ENCODE peak calls at places on chromosome 18, in ten cellular contexts. One of them, this sample, is unnamed. For H3K9me3 and H3K4me1, the result is how much of the 10 kb centered on the place peaks cover.

GRCh38 chr18:74255022-74255658 is 36.6 kb downstream of the CYB5A start:
- DNase-seq in right cardiac atrium: no peak
- DNase-seq in adipocyte: no peak
- DNase-seq in body of pancreas: peak
- DNase-seq in keratinocyte: no peak
- DNase-seq in spleen: no peak
- DNase-seq in MM.1S: peak
- DNase-seq in pancreas: no peak
- DNase-seq in lung: no peak
- DNase-seq in fibroblast of lung: peak
- DNase-seq in this sample: peak

GRCh38 chr18:43970656-43971055 is 693.4 kb upstream of the SYT4 start:
- DNase-seq in right cardiac atrium: no peak
- DNase-seq in adipocyte: peak
- DNase-seq in body of pancreas: no peak
- DNase-seq in keratinocyte: no peak
- DNase-seq in spleen: no peak
- DNase-seq in MM.1S: no peak
- DNase-seq in pancreas: no peak
- DNase-seq in lung: no peak
- DNase-seq in fibroblast of lung: peak
- DNase-seq in this sample: no peak

GRCh38 chr18:76699923-76700322 is 122.4 kb upstream of the ZNF236 start:
- DNase-seq in right cardiac atrium: no peak
- DNase-seq in adipocyte: no peak
- DNase-seq in body of pancreas: no peak
- DNase-seq in keratinocyte: no peak
- DNase-seq in spleen: no peak
- DNase-seq in MM.1S: no peak
- DNase-seq in pancreas: no peak
- DNase-seq in lung: no peak
- DNase-seq in fibroblast of lung: peak
- DNase-seq in this sample: no peak

GRCh38 chr18:77124452-77124922 is 8.1 kb downstream of the MBP start:
- DNase-seq in right cardiac atrium: no peak
- DNase-seq in adipocyte: no peak
- DNase-seq in body of pancreas: no peak
- DNase-seq in keratinocyte: no peak
- DNase-seq in spleen: peak
- DNase-seq in MM.1S: no peak
- DNase-seq in pancreas: no peak
- DNase-seq in lung: no peak
- DNase-seq in fibroblast of lung: peak
- DNase-seq in this sample: peak

GRCh38 chr18:449374-449773 is 51.1 kb downstream of the COLEC12 start:
- DNase-seq in right cardiac atrium: peak
- DNase-seq in adipocyte: no peak
- DNase-seq in body of pancreas: peak
- DNase-seq in keratinocyte: no peak
- DNase-seq in spleen: no peak
- DNase-seq in MM.1S: no peak
- DNase-seq in pancreas: peak
- DNase-seq in lung: peak
- DNase-seq in fibroblast of lung: no peak
- DNase-seq in this sample: no peak

GRCh38 chr18:45237639-45238038 is 377.6 kb upstream of the SLC14A2 start:
- DNase-seq in right cardiac atrium: no peak
- DNase-seq in adipocyte: no peak
- DNase-seq in body of pancreas: no peak
- DNase-seq in keratinocyte: no peak
- DNase-seq in spleen: no peak
- DNase-seq in MM.1S: no peak
- DNase-seq in pancreas: no peak
- DNase-seq in lung: no peak
- DNase-seq in fibroblast of lung: no peak
- DNase-seq in this sample: no peak

GRCh38 chr18:9531791-9532410 is 56.6 kb downstream of the RALBP1 start:
- DNase-seq in right cardiac atrium: no peak
- DNase-seq in adipocyte: no peak
- DNase-seq in body of pancreas: no peak
- DNase-seq in keratinocyte: no peak
- DNase-seq in spleen: no peak
- DNase-seq in MM.1S: peak
- DNase-seq in pancreas: no peak
- DNase-seq in lung: no peak
- DNase-seq in fibroblast of lung: peak
- DNase-seq in this sample: no peak

GRCh38 chr18:73511751-73512525 is 635.7 kb downstream of the FBXO15 start:
- DNase-seq in right cardiac atrium: no peak
- DNase-seq in adipocyte: no peak
- DNase-seq in body of pancreas: no peak
- DNase-seq in keratinocyte: no peak
- DNase-seq in spleen: no peak
- DNase-seq in MM.1S: no peak
- DNase-seq in pancreas: no peak
- DNase-seq in lung: no peak
- DNase-seq in fibroblast of lung: peak
- DNase-seq in this sample: no peak

GRCh38 chr18:54052732-54053131 is 171.7 kb downstream of the MBD2 start:
- DNase-seq in right cardiac atrium: no peak
- DNase-seq in adipocyte: peak
- DNase-seq in body of pancreas: no peak
- DNase-seq in keratinocyte: no peak
- DNase-seq in spleen: no peak
- DNase-seq in MM.1S: no peak
- DNase-seq in pancreas: no peak
- DNase-seq in lung: no peak
- DNase-seq in fibroblast of lung: no peak
- DNase-seq in this sample: no peak

GRCh38 chr18:32802606-32803451 is 30.0 kb upstream of the KLHL14 start:
- DNase-seq in right cardiac atrium: no peak
- DNase-seq in adipocyte: no peak
- DNase-seq in body of pancreas: no peak
- DNase-seq in keratinocyte: no peak
- DNase-seq in spleen: no peak
- DNase-seq in MM.1S: no peak
- DNase-seq in pancreas: no peak
- DNase-seq in lung: no peak
- DNase-seq in fibroblast of lung: no peak
- DNase-seq in this sample: no peak

GRCh38 chr18:32798209-32798960 is 25.6 kb upstream of the KLHL14 start:
- DNase-seq in right cardiac atrium: no peak
- DNase-seq in adipocyte: no peak
- DNase-seq in body of pancreas: no peak
- DNase-seq in keratinocyte: no peak
- DNase-seq in spleen: no peak
- DNase-seq in MM.1S: no peak
- DNase-seq in pancreas: no peak
- DNase-seq in lung: no peak
- DNase-seq in fibroblast of lung: no peak
- DNase-seq in this sample: no peak

GRCh38 chr18:32803571-32803970 is 30.7 kb upstream of the KLHL14 start:
- DNase-seq in right cardiac atrium: no peak
- DNase-seq in adipocyte: no peak
- DNase-seq in body of pancreas: no peak
- DNase-seq in keratinocyte: no peak
- DNase-seq in spleen: no peak
- DNase-seq in MM.1S: no peak
- DNase-seq in pancreas: no peak
- DNase-seq in lung: no peak
- DNase-seq in fibroblast of lung: peak
- DNase-seq in this sample: no peak

GRCh38 chr18:32804126-32804888 is 31.5 kb upstream of the KLHL14 start:
- DNase-seq in right cardiac atrium: no peak
- DNase-seq in adipocyte: no peak
- DNase-seq in body of pancreas: no peak
- DNase-seq in keratinocyte: no peak
- DNase-seq in spleen: no peak
- DNase-seq in MM.1S: no peak
- DNase-seq in pancreas: no peak
- DNase-seq in lung: no peak
- DNase-seq in fibroblast of lung: no peak
- DNase-seq in this sample: no peak

DNA sequence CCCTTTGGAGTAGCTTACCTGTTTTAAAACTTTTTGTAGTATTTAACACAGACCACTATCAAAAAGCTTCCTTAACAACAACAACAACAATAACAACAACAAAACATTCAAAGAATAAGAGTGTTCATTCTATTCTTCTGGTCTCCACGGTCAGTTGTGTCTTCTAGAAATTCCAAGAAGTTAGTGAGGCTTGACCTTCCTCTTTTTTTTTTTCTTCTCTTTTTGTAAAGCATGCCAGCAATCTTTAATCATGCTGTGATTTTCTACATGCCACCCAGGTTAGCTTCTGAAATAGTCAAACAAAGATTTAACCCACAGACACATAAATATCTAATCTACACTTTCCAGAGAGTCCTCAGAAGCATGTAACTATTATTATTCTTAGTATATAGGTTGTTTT is 28.4 kb upstream of the KLHL14 start:
- DNase-seq in right cardiac atrium: no peak
- DNase-seq in adipocyte: no peak
- DNase-seq in body of pancreas: no peak
- DNase-seq in keratinocyte: no peak
- DNase-seq in spleen: no peak
- DNase-seq in MM.1S: no peak
- DNase-seq in pancreas: no peak
- DNase-seq in lung: no peak
- DNase-seq in fibroblast of lung: no peak
- DNase-seq in this sample: no peak
- H3K4me3 ChIP-seq in right cardiac atrium: no peak
- H3K4me3 ChIP-seq in adipocyte: no peak
- H3K4me3 ChIP-seq in body of pancreas: no peak
- H3K4me3 ChIP-seq in keratinocyte: no peak
- H3K4me3 ChIP-seq in spleen: no peak
- H3K4me3 ChIP-seq in MM.1S: no peak
- H3K4me3 ChIP-seq in pancreas: no peak
- H3K4me3 ChIP-seq in lung: no peak
- H3K4me3 ChIP-seq in fibroblast of lung: no peak
- H3K4me3 ChIP-seq in this sample: no peak

GRCh38 chr18:35306588-35307250 is 16.7 kb upstream of the ZSCAN30 start:
- DNase-seq in right cardiac atrium: no peak
- DNase-seq in adipocyte: no peak
- DNase-seq in body of pancreas: no peak
- DNase-seq in keratinocyte: no peak
- DNase-seq in spleen: no peak
- DNase-seq in MM.1S: no peak
- DNase-seq in pancreas: no peak
- DNase-seq in lung: no peak
- DNase-seq in fibroblast of lung: no peak
- DNase-seq in this sample: no peak
- H3K9me3 ChIP-seq in right cardiac atrium: under half
- H3K9me3 ChIP-seq in adipocyte: half or more
- H3K9me3 ChIP-seq in body of pancreas: under half
- H3K9me3 ChIP-seq in keratinocyte: under half
- H3K9me3 ChIP-seq in spleen: half or more
- H3K9me3 ChIP-seq in MM.1S: under half
- H3K9me3 ChIP-seq in pancreas: under half
- H3K9me3 ChIP-seq in lung: under half
- H3K9me3 ChIP-seq in fibroblast of lung: under half
- H3K9me3 ChIP-seq in this sample: half or more

GRCh38 chr18:59501876-59502221 is 142.8 kb upstream of the LMAN1 start:
- DNase-seq in right cardiac atrium: no peak
- DNase-seq in adipocyte: no peak
- DNase-seq in body of pancreas: no peak
- DNase-seq in keratinocyte: no peak
- DNase-seq in spleen: no peak
- DNase-seq in MM.1S: no peak
- DNase-seq in pancreas: no peak
- DNase-seq in lung: no peak
- DNase-seq in fibroblast of lung: peak
- DNase-seq in this sample: no peak
- H3K4me1 ChIP-seq in right cardiac atrium: under half
- H3K4me1 ChIP-seq in adipocyte: under half
- H3K4me1 ChIP-seq in body of pancreas: under half
- H3K4me1 ChIP-seq in keratinocyte: under half
- H3K4me1 ChIP-seq in spleen: under half
- H3K4me1 ChIP-seq in MM.1S: under half
- H3K4me1 ChIP-seq in pancreas: under half
- H3K4me1 ChIP-seq in lung: under half
- H3K4me1 ChIP-seq in fibroblast of lung: under half
- H3K4me1 ChIP-seq in this sample: under half

GRCh38 chr18:7727381-7728076 is 160.4 kb downstream of the PTPRM start:
- DNase-seq in right cardiac atrium: no peak
- DNase-seq in adipocyte: peak
- DNase-seq in body of pancreas: no peak
- DNase-seq in keratinocyte: no peak
- DNase-seq in spleen: no peak
- DNase-seq in MM.1S: no peak
- DNase-seq in pancreas: no peak
- DNase-seq in lung: no peak
- DNase-seq in fibroblast of lung: no peak
- DNase-seq in this sample: no peak

GRCh38 chr18:7728297-7728696 is 161.2 kb downstream of the PTPRM start:
- DNase-seq in right cardiac atrium: no peak
- DNase-seq in adipocyte: no peak
- DNase-seq in body of pancreas: no peak
- DNase-seq in keratinocyte: peak
- DNase-seq in spleen: no peak
- DNase-seq in MM.1S: no peak
- DNase-seq in pancreas: no peak
- DNase-seq in lung: no peak
- DNase-seq in fibroblast of lung: no peak
- DNase-seq in this sample: no peak

GRCh38 chr18:7729858-7730257 is 162.7 kb downstream of the PTPRM start:
- DNase-seq in right cardiac atrium: no peak
- DNase-seq in adipocyte: no peak
- DNase-seq in body of pancreas: no peak
- DNase-seq in keratinocyte: no peak
- DNase-seq in spleen: no peak
- DNase-seq in MM.1S: no peak
- DNase-seq in pancreas: no peak
- DNase-seq in lung: no peak
- DNase-seq in fibroblast of lung: no peak
- DNase-seq in this sample: no peak

GRCh38 chr18:7733642-7734041 is 166.5 kb downstream of the PTPRM start:
- DNase-seq in right cardiac atrium: no peak
- DNase-seq in adipocyte: no peak
- DNase-seq in body of pancreas: no peak
- DNase-seq in keratinocyte: no peak
- DNase-seq in spleen: no peak
- DNase-seq in MM.1S: no peak
- DNase-seq in pancreas: no peak
- DNase-seq in lung: no peak
- DNase-seq in fibroblast of lung: no peak
- DNase-seq in this sample: no peak

DNA sequence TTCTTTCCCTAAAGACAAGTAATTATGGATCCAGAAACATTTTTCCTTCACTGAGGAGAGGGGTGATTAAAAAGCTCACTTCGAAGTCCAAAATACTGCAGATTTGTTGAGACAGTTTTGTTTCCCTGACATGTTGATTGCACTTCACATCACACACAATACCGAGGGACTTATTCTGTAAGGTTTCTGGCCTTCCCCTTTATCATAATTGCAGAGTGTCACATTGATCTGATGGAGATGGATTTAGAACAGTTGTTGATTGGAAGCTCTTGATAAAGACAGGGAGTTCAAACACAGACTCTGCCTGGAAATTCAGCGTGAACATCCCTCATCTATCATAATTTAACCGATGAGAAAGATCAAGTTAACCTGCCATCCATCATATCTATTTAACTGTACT is 163.6 kb downstream of the PTPRM start:
- DNase-seq in right cardiac atrium: no peak
- DNase-seq in adipocyte: no peak
- DNase-seq in body of pancreas: no peak
- DNase-seq in keratinocyte: no peak
- DNase-seq in spleen: no peak
- DNase-seq in MM.1S: no peak
- DNase-seq in pancreas: no peak
- DNase-seq in lung: no peak
- DNase-seq in fibroblast of lung: no peak
- DNase-seq in this sample: no peak
- H3K4me3 ChIP-seq in right cardiac atrium: no peak
- H3K4me3 ChIP-seq in adipocyte: no peak
- H3K4me3 ChIP-seq in body of pancreas: no peak
- H3K4me3 ChIP-seq in keratinocyte: no peak
- H3K4me3 ChIP-seq in spleen: no peak
- H3K4me3 ChIP-seq in MM.1S: no peak
- H3K4me3 ChIP-seq in pancreas: no peak
- H3K4me3 ChIP-seq in lung: no peak
- H3K4me3 ChIP-seq in fibroblast of lung: no peak
- H3K4me3 ChIP-seq in this sample: no peak